ENCODE peak calls at places on chromosome 5, in nine cellular contexts. One of them, this sample, is unnamed.

GRCh38 chr5:14614490-14614889 is 32.9 kb downstream of the OTULINL start:
- DNase-seq in GM12864: no peak
- DNase-seq in Peyer's patch: no peak
- DNase-seq in pancreas: no peak
- DNase-seq in tibial nerve: no peak
- DNase-seq in colonic mucosa: no peak
- DNase-seq in cardiac fibroblast: no peak
- DNase-seq in AG10803: no peak
- DNase-seq in prostate gland: no peak
- DNase-seq in this sample: no peak

GRCh38 chr5:73183491-73183891 is 10.5 kb downstream of the TMEM174 start:
- DNase-seq in GM12864: no peak
- DNase-seq in cardiac fibroblast: no peak
- DNase-seq in Peyer's patch: peak; percentile 82
- DNase-seq in prostate gland: no peak
- DNase-seq in AG10803: no peak
- DNase-seq in pancreas: no peak
- DNase-seq in tibial nerve: no peak
- DNase-seq in colonic mucosa: peak; percentile 84
- DNase-seq in this sample: no peak

GRCh38 chr5:6582507-6583048 is 50.3 kb downstream of the NSUN2 start:
- DNase-seq in Peyer's patch: no peak
- DNase-seq in prostate gland: no peak
- DNase-seq in tibial nerve: no peak
- DNase-seq in GM12864: no peak
- DNase-seq in colonic mucosa: no peak
- DNase-seq in cardiac fibroblast: no peak
- DNase-seq in pancreas: no peak
- DNase-seq in AG10803: no peak
- DNase-seq in this sample: no peak

GRCh38 chr5:63439537-63439936 is 522.7 kb downstream of the HTR1A start:
- DNase-seq in Peyer's patch: no peak
- DNase-seq in AG10803: no peak
- DNase-seq in pancreas: no peak
- DNase-seq in GM12864: no peak
- DNase-seq in prostate gland: no peak
- DNase-seq in tibial nerve: no peak
- DNase-seq in cardiac fibroblast: no peak
- DNase-seq in colonic mucosa: no peak
- DNase-seq in this sample: no peak

GRCh38 chr5:128903550-128903949 is 61.7 kb upstream of the SLC27A6 start:
- DNase-seq in GM12864: no peak
- DNase-seq in pancreas: no peak
- DNase-seq in tibial nerve: no peak
- DNase-seq in AG10803: no peak
- DNase-seq in prostate gland: no peak
- DNase-seq in cardiac fibroblast: no peak
- DNase-seq in colonic mucosa: no peak
- DNase-seq in Peyer's patch: no peak
- DNase-seq in this sample: no peak

GRCh38 chr5:89703799-89704198 is 705.8 kb downstream of the CETN3 start:
- DNase-seq in prostate gland: no peak
- DNase-seq in AG10803: peak; percentile 59
- DNase-seq in Peyer's patch: no peak
- DNase-seq in GM12864: no peak
- DNase-seq in tibial nerve: no peak
- DNase-seq in cardiac fibroblast: no peak
- DNase-seq in colonic mucosa: no peak
- DNase-seq in pancreas: no peak
- DNase-seq in this sample: peak; percentile 7

GRCh38 chr5:469752-470483 is 26.9 kb downstream of the EXOC3 start:
- DNase-seq in pancreas: peak; percentile 55
- DNase-seq in prostate gland: no peak
- DNase-seq in AG10803: no peak
- DNase-seq in Peyer's patch: peak; percentile 39
- DNase-seq in colonic mucosa: no peak
- DNase-seq in cardiac fibroblast: no peak
- DNase-seq in GM12864: no peak
- DNase-seq in tibial nerve: peak; percentile 10
- DNase-seq in this sample: no peak

GRCh38 chr5:32283539-32284377 is 29.0 kb downstream of the MTMR12 start:
- DNase-seq in GM12864: no peak
- DNase-seq in pancreas: no peak
- DNase-seq in tibial nerve: no peak
- DNase-seq in Peyer's patch: no peak
- DNase-seq in colonic mucosa: no peak
- DNase-seq in AG10803: peak; percentile 24
- DNase-seq in prostate gland: no peak
- DNase-seq in cardiac fibroblast: peak; percentile 85
- DNase-seq in this sample: no peak

GRCh38 chr5:59728356-59728755 is 165.2 kb downstream of the PDE4D start:
- DNase-seq in GM12864: no peak
- DNase-seq in prostate gland: no peak
- DNase-seq in tibial nerve: no peak
- DNase-seq in pancreas: no peak
- DNase-seq in Peyer's patch: no peak
- DNase-seq in colonic mucosa: no peak
- DNase-seq in cardiac fibroblast: no peak
- DNase-seq in AG10803: no peak
- DNase-seq in this sample: no peak
- H3K4me3 ChIP-seq in GM12864: no peak overlapping the region
- H3K4me3 ChIP-seq in prostate gland: no peak overlapping the region
- H3K4me3 ChIP-seq in tibial nerve: no peak overlapping the region
- H3K4me3 ChIP-seq in pancreas: no peak overlapping the region
- H3K4me3 ChIP-seq in Peyer's patch: no peak overlapping the region
- H3K4me3 ChIP-seq in colonic mucosa: no peak overlapping the region
- H3K4me3 ChIP-seq in cardiac fibroblast: no peak overlapping the region
- H3K4me3 ChIP-seq in AG10803: no peak overlapping the region
- H3K4me3 ChIP-seq in this sample: no peak overlapping the region

GRCh38 chr5:157948738-157949410 is 89.9 kb upstream of the CLINT1 start:
- DNase-seq in Peyer's patch: peak; percentile 95
- DNase-seq in pancreas: peak; percentile 70
- DNase-seq in AG10803: peak; percentile 92
- DNase-seq in GM12864: peak; percentile 60
- DNase-seq in prostate gland: peak; percentile 91
- DNase-seq in cardiac fibroblast: peak; percentile 96
- DNase-seq in tibial nerve: peak; percentile 85
- DNase-seq in colonic mucosa: peak; percentile 97
- DNase-seq in this sample: peak; percentile 74
- H3K4me3 ChIP-seq in Peyer's patch: no peak overlapping the region
- H3K4me3 ChIP-seq in pancreas: no peak overlapping the region
- H3K4me3 ChIP-seq in AG10803: peak overlapping the region; percentile 30
- H3K4me3 ChIP-seq in GM12864: no peak overlapping the region
- H3K4me3 ChIP-seq in prostate gland: no peak overlapping the region
- H3K4me3 ChIP-seq in cardiac fibroblast: no peak overlapping the region
- H3K4me3 ChIP-seq in tibial nerve: no peak overlapping the region
- H3K4me3 ChIP-seq in colonic mucosa: no peak overlapping the region
- H3K4me3 ChIP-seq in this sample: peak overlapping the region; percentile 10

GRCh38 chr5:142685418-142686209 is at the start of gene FGF1:
- DNase-seq in AG10803: peak; percentile 44
- DNase-seq in prostate gland: peak; percentile 70
- DNase-seq in Peyer's patch: no peak
- DNase-seq in GM12864: no peak
- DNase-seq in colonic mucosa: no peak
- DNase-seq in tibial nerve: no peak
- DNase-seq in cardiac fibroblast: peak; percentile 48
- DNase-seq in pancreas: no peak
- DNase-seq in this sample: no peak

GRCh38 chr5:142683116-142683515 is 2.8 kb downstream of the FGF1 start:
- DNase-seq in cardiac fibroblast: no peak
- DNase-seq in GM12864: no peak
- DNase-seq in colonic mucosa: no peak
- DNase-seq in pancreas: no peak
- DNase-seq in tibial nerve: no peak
- DNase-seq in AG10803: no peak
- DNase-seq in prostate gland: no peak
- DNase-seq in Peyer's patch: no peak
- DNase-seq in this sample: no peak

GRCh38 chr5:142686210-142686734 is 382 bp upstream of the FGF1 start:
- DNase-seq in tibial nerve: no peak
- DNase-seq in prostate gland: no peak
- DNase-seq in colonic mucosa: no peak
- DNase-seq in GM12864: no peak
- DNase-seq in cardiac fibroblast: peak; percentile 20
- DNase-seq in AG10803: peak; percentile 31
- DNase-seq in Peyer's patch: no peak
- DNase-seq in pancreas: no peak
- DNase-seq in this sample: no peak

GRCh38 chr5:142684508-142685031 is 1.3 kb downstream of the FGF1 start:
- DNase-seq in cardiac fibroblast: peak; percentile 45
- DNase-seq in prostate gland: no peak
- DNase-seq in AG10803: no peak
- DNase-seq in tibial nerve: peak; percentile 23
- DNase-seq in GM12864: no peak
- DNase-seq in pancreas: no peak
- DNase-seq in Peyer's patch: no peak
- DNase-seq in colonic mucosa: no peak
- DNase-seq in this sample: no peak

GRCh38 chr5:142683885-142684505 is 1.9 kb downstream of the FGF1 start:
- DNase-seq in prostate gland: no peak
- DNase-seq in colonic mucosa: no peak
- DNase-seq in tibial nerve: no peak
- DNase-seq in AG10803: no peak
- DNase-seq in cardiac fibroblast: no peak
- DNase-seq in Peyer's patch: no peak
- DNase-seq in GM12864: no peak
- DNase-seq in pancreas: no peak
- DNase-seq in this sample: no peak
- H3K4me3 ChIP-seq in prostate gland: no peak overlapping the region
- H3K4me3 ChIP-seq in colonic mucosa: no peak overlapping the region
- H3K4me3 ChIP-seq in tibial nerve: no peak overlapping the region
- H3K4me3 ChIP-seq in AG10803: no peak overlapping the region
- H3K4me3 ChIP-seq in cardiac fibroblast: no peak overlapping the region
- H3K4me3 ChIP-seq in Peyer's patch: no peak overlapping the region
- H3K4me3 ChIP-seq in GM12864: no peak overlapping the region
- H3K4me3 ChIP-seq in pancreas: no peak overlapping the region
- H3K4me3 ChIP-seq in this sample: no peak overlapping the region

GRCh38 chr5:141354900-141355469 is at the start of gene PCDHGA4:
- DNase-seq in cardiac fibroblast: peak; percentile 50
- DNase-seq in prostate gland: no peak
- DNase-seq in Peyer's patch: no peak
- DNase-seq in GM12864: no peak
- DNase-seq in pancreas: no peak
- DNase-seq in colonic mucosa: no peak
- DNase-seq in tibial nerve: no peak
- DNase-seq in AG10803: peak; percentile 36
- DNase-seq in this sample: no peak
- H3K4me3 ChIP-seq in cardiac fibroblast: peak within 1 kb of the TSS; percentile 33
- H3K4me3 ChIP-seq in prostate gland: no peak within 1 kb of the TSS
- H3K4me3 ChIP-seq in Peyer's patch: peak within 1 kb of the TSS; percentile 32
- H3K4me3 ChIP-seq in GM12864: no peak within 1 kb of the TSS
- H3K4me3 ChIP-seq in pancreas: peak within 1 kb of the TSS; percentile 11
- H3K4me3 ChIP-seq in colonic mucosa: no peak within 1 kb of the TSS
- H3K4me3 ChIP-seq in tibial nerve: no peak within 1 kb of the TSS
- H3K4me3 ChIP-seq in AG10803: peak within 1 kb of the TSS; percentile 58
- H3K4me3 ChIP-seq in this sample: peak within 1 kb of the TSS; percentile 49

DNA sequence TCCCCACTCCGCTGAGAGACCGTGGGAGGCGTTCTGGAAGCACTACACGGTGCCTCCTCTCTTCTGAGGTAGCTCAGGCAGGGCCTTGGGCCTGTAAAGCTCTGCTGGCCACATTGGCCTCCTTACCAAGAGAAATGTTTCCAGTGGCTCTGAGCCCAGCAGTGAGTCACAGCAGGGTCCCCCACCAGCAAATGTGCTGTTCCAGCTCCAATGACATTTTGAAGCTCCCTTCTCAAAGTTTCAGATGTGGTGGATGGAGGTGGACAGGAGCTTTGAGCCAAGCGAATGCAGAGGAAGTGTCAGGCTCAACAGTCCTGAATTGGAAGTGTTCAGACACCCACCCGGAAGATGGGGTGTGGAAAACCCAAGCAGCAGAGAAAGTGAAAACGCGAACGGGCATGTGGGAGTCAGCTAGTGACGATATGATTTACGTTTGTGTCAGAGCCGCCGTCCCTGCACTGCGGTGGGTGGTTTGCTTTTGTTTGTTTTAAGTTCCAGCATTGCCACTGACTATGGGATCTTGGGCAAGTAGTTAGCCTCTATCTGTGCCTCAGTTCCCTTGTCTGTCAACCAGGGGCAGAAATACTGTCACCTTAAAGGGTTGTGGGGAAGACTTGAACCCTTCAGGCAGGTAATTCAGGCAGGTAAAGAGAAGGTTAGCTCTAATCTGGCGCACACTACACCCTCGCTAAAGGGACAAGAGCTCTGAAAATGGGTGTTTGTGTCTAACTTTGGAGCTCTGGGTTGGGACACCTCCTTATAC is 38.2 kb downstream of the C5orf15 start:
- DNase-seq in AG10803: peak; percentile 59
- DNase-seq in prostate gland: no peak
- DNase-seq in colonic mucosa: no peak
- DNase-seq in cardiac fibroblast: peak; percentile 58
- DNase-seq in GM12864: peak; percentile 56
- DNase-seq in pancreas: no peak
- DNase-seq in Peyer's patch: peak; percentile 73
- DNase-seq in tibial nerve: no peak
- DNase-seq in this sample: peak; percentile 24
- H3K4me3 ChIP-seq in AG10803: no peak overlapping the region
- H3K4me3 ChIP-seq in prostate gland: no peak overlapping the region
- H3K4me3 ChIP-seq in colonic mucosa: no peak overlapping the region
- H3K4me3 ChIP-seq in cardiac fibroblast: no peak overlapping the region
- H3K4me3 ChIP-seq in GM12864: peak overlapping the region; percentile 42
- H3K4me3 ChIP-seq in pancreas: no peak overlapping the region
- H3K4me3 ChIP-seq in Peyer's patch: no peak overlapping the region
- H3K4me3 ChIP-seq in tibial nerve: no peak overlapping the region
- H3K4me3 ChIP-seq in this sample: no peak overlapping the region

GRCh38 chr5:33763435-33763834 is 128.4 kb downstream of the ADAMTS12 start:
- DNase-seq in colonic mucosa: no peak
- DNase-seq in cardiac fibroblast: no peak
- DNase-seq in AG10803: no peak
- DNase-seq in Peyer's patch: no peak
- DNase-seq in prostate gland: no peak
- DNase-seq in pancreas: no peak
- DNase-seq in GM12864: no peak
- DNase-seq in tibial nerve: no peak
- DNase-seq in this sample: no peak

GRCh38 chr5:33761139-33761538 is 130.7 kb downstream of the ADAMTS12 start:
- DNase-seq in colonic mucosa: no peak
- DNase-seq in cardiac fibroblast: peak; percentile 26
- DNase-seq in prostate gland: no peak
- DNase-seq in Peyer's patch: no peak
- DNase-seq in pancreas: no peak
- DNase-seq in AG10803: peak; percentile 64
- DNase-seq in GM12864: no peak
- DNase-seq in tibial nerve: no peak
- DNase-seq in this sample: no peak

GRCh38 chr5:33764786-33765185 is 127.0 kb downstream of the ADAMTS12 start:
- DNase-seq in Peyer's patch: no peak
- DNase-seq in pancreas: no peak
- DNase-seq in AG10803: no peak
- DNase-seq in GM12864: no peak
- DNase-seq in tibial nerve: no peak
- DNase-seq in cardiac fibroblast: no peak
- DNase-seq in prostate gland: no peak
- DNase-seq in colonic mucosa: no peak
- DNase-seq in this sample: no peak

GRCh38 chr5:33766023-33766422 is 125.8 kb downstream of the ADAMTS12 start:
- DNase-seq in cardiac fibroblast: no peak
- DNase-seq in AG10803: no peak
- DNase-seq in pancreas: no peak
- DNase-seq in GM12864: no peak
- DNase-seq in Peyer's patch: no peak
- DNase-seq in prostate gland: no peak
- DNase-seq in tibial nerve: no peak
- DNase-seq in colonic mucosa: no peak
- DNase-seq in this sample: no peak

GRCh38 chr5:33762859-33763258 is 128.9 kb downstream of the ADAMTS12 start:
- DNase-seq in cardiac fibroblast: no peak
- DNase-seq in Peyer's patch: no peak
- DNase-seq in GM12864: no peak
- DNase-seq in prostate gland: no peak
- DNase-seq in pancreas: no peak
- DNase-seq in AG10803: no peak
- DNase-seq in colonic mucosa: no peak
- DNase-seq in tibial nerve: no peak
- DNase-seq in this sample: no peak
- H3K4me3 ChIP-seq in cardiac fibroblast: no peak overlapping the region
- H3K4me3 ChIP-seq in Peyer's patch: no peak overlapping the region
- H3K4me3 ChIP-seq in GM12864: no peak overlapping the region
- H3K4me3 ChIP-seq in prostate gland: no peak overlapping the region
- H3K4me3 ChIP-seq in pancreas: no peak overlapping the region
- H3K4me3 ChIP-seq in AG10803: no peak overlapping the region
- H3K4me3 ChIP-seq in colonic mucosa: no peak overlapping the region
- H3K4me3 ChIP-seq in tibial nerve: no peak overlapping the region
- H3K4me3 ChIP-seq in this sample: no peak overlapping the region